ENCODE peak calls at places on chromosomes 16 and 17, in five cellular contexts. W is NCI-H1436, N is NCI-H2029 treated with DMSO at 0.1 percent for 48 hours, E is progenitor cell of endocrine pancreas, X is nucleus accumbens. L is an unnamed sample.

GRCh38 chr17:57916925-57917858 is 38.0 kb downstream of the CUEDC1 start:
- DNase-seq in W (peak), N (peak), E (no peak), X (no peak), L (peak)

GRCh38 chr16:19760336-19761060 is 42.4 kb downstream of the IQCK start:
- DNase-seq in W (no peak), N (no peak), E (no peak), X (no peak), L (no peak)

GRCh38 chr17:38815576-38816193 is 9.4 kb downstream of the CWC25 start:
- DNase-seq in W (no peak), N (no peak), E (no peak), X (no peak), L (no peak)

GRCh38 chr17:49227436-49228261 is 2.9 kb downstream of the PHOSPHO1 start:
- DNase-seq in W (peak), N (no peak), E (peak), X (no peak), L (no peak)

GRCh38 chr16:88628512-88628974 is 9.8 kb upstream of the IL17C start:
- DNase-seq in W (no peak), N (no peak), E (no peak), X (no peak), L (no peak)

GRCh38 chr16:83733301-83733700 is 74.5 kb upstream of the HSBP1 start:
- DNase-seq in W (no peak), N (peak), E (no peak), X (no peak), L (no peak)

GRCh38 chr17:45834471-45835396 is 9.9 kb upstream of the SPPL2C start:
- DNase-seq in W (no peak), N (no peak), E (no peak), X (no peak), L (no peak)

GRCh38 chr16:66603537-66604375 is 748 bp upstream of the CMTM3 start:
- DNase-seq in W (peak), N (no peak), E (peak), X (no peak), L (no peak)

GRCh38 chr17:48513653-48514482 is 16.9 kb downstream of the HOXB1 start:
- DNase-seq in W (no peak), N (no peak), E (no peak), X (no peak), L (no peak)

GRCh38 chr16:19115148-19116021 is 1.6 kb downstream of the ITPRIPL2 start:
- DNase-seq in W (no peak), N (no peak), E (no peak), X (no peak), L (no peak)

GRCh38 chr17:81056352-81056751 is 21.4 kb downstream of the BAIAP2 start:
- DNase-seq in W (no peak), N (no peak), E (no peak), X (no peak), L (no peak)

GRCh38 chr17:81142301-81143199 is 22.8 kb upstream of the PVALEF start:
- DNase-seq in W (peak), N (peak), E (peak), X (no peak), L (peak)

GRCh38 chr16:88691924-88692560 is 5.7 kb upstream of the SNAI3 start:
- DNase-seq in W (no peak), N (no peak), E (no peak), X (no peak), L (no peak)

GRCh38 chr16:79316004-79316458 is 284.5 kb downstream of the MAF start:
- DNase-seq in W (no peak), N (no peak), E (no peak), X (no peak), L (no peak)

GRCh38 chr16:56389554-56389953 is 35.8 kb downstream of the AMFR start:
- DNase-seq in W (no peak), N (no peak), E (no peak), X (no peak), L (no peak)

GRCh38 chr16:65024649-65025243 is 97.1 kb downstream of the CDH11 start:
- DNase-seq in W (no peak), N (no peak), E (no peak), X (no peak), L (no peak)

GRCh38 chr16:30065943-30066881 is 652 bp downstream of the ALDOA start:
- DNase-seq in W (no peak), N (no peak), E (no peak), X (no peak), L (no peak)

GRCh38 chr17:3828151-3828851 is 17.7 kb downstream of the NCBP3 start:
- DNase-seq in W (no peak), N (no peak), E (no peak), X (no peak), L (no peak)

GRCh38 chr17:80692931-80693467 is 148.4 kb downstream of the RPTOR start:
- DNase-seq in W (no peak), N (no peak), E (no peak), X (no peak), L (no peak)

GRCh38 chr16:31371619-31372484 is 16.9 kb downstream of the ITGAX start:
- DNase-seq in W (no peak), N (no peak), E (no peak), X (no peak), L (no peak)

GRCh38 chr17:27233059-27233458 is 60.9 kb upstream of the WSB1 start:
- DNase-seq in W (peak), N (no peak), E (no peak), X (no peak), L (no peak)

GRCh38 chr17:44283374-44284023 is 15.6 kb upstream of the SLC4A1 start:
- DNase-seq in W (no peak), N (no peak), E (no peak), X (no peak), L (no peak)

GRCh38 chr17:7440823-7441174 is 1.5 kb downstream of the FGF11 start:
- DNase-seq in W (no peak), N (no peak), E (no peak), X (no peak), L (no peak)

L was measured in NCI-H524 treated with DMSO at 0.1 percent for 48 hours.